ENCODE peak calls at places on chromosomes 6 and 20, in seven cellular contexts. C is Calu3, S is NCI-H1436, A is MCF 10A, B is activated T-cell treated with anti-CD3 and anti-CD28 coated beads for 1 hour, H is NCI-H146, O is sigmoid colon. N is an unnamed sample.
A peak's percentile ranks its signal among the peaks of the same experiment; 100 is the strongest.

GRCh38 chr6:111342913-111343312 is 140.1 kb downstream of the REV3L start:
- DNase-seq in S (no peak), H (no peak), O (no peak), B (no peak), A (peak; percentile 38), C (no peak), N (no peak)

GRCh38 chr6:130967502-130968469 is 95.3 kb downstream of the EPB41L2 start:
- DNase-seq in C (no peak), A (no peak), B (no peak), S (no peak), H (no peak), O (no peak), N (peak; percentile 87)

GRCh38 chr6:40585661-40586269 is 1.4 kb downstream of the LRFN2 start:
- DNase-seq in C (no peak), A (no peak), S (no peak), H (peak; percentile 81), O (no peak), B (no peak), N (peak; percentile 69)

GRCh38 chr6:67735623-67736022 is 899.5 kb upstream of the ADGRB3 start:
- DNase-seq in C (no peak), B (no peak), A (no peak), H (no peak), S (no peak), O (no peak), N (no peak)

GRCh38 chr6:47103931-47104330 is 61.8 kb upstream of the ADGRF1 start:
- DNase-seq in C (peak; percentile 49), S (no peak), A (peak; percentile 72), O (no peak), H (no peak), B (no peak), N (no peak)

GRCh38 chr6:45458672-45459071 is 80.9 kb upstream of the SUPT3H start:
- DNase-seq in O (no peak), S (no peak), B (no peak), H (no peak), A (no peak), C (no peak), N (no peak)

GRCh38 chr20:37494796-37495195 is 26.3 kb upstream of the NNAT start:
- DNase-seq in H (no peak), O (peak; percentile 27), C (no peak), B (no peak), A (no peak), S (no peak), N (no peak)

GRCh38 chr6:11333292-11333849 is 100.9 kb upstream of the NEDD9 start:
- DNase-seq in A (no peak), C (no peak), S (no peak), H (no peak), B (no peak), O (no peak), N (no peak)

GRCh38 chr6:168619560-168620314 is 178.8 kb downstream of the SMOC2 start:
- DNase-seq in C (peak; percentile 53), A (no peak), B (no peak), O (peak; percentile 27), S (no peak), H (no peak), N (no peak)

GRCh38 chr6:146972526-146972925 is 231.7 kb upstream of the STXBP5 start:
- DNase-seq in C (no peak), S (no peak), A (no peak), H (no peak), B (no peak), O (no peak), N (no peak)

GRCh38 chr20:13430346-13431002 is 208.3 kb downstream of the TASP1 start:
- DNase-seq in B (no peak), H (no peak), S (no peak), C (peak; percentile 20), A (no peak), O (no peak), N (no peak)